ENCODE peak calls at places on chromosomes 16 and 17, in five cellular contexts. E is H54; F is activated CD8-positive, alpha-beta memory T cell treated with anti-CD3 and anti-CD28 coated beads, Interleukin-2, amount 50 U/mL, for 4 hours; R is cerebellum; V is activated T-helper 9 cell treated with anti-CD3 and anti-CD28 coated beads, Interleukin-2, amount 50 U/mL, for 16 hours. Y is an unnamed sample.

GRCh38 chr17:39236383-39236927 is 10.7 kb upstream of the STAC2 start:
- DNase-seq in R (no peak), E (no peak), F (no peak), V (no peak), Y (peak; percentile 34)

GRCh38 chr16:2206780-2207433 is 1.7 kb downstream of the MLST8 start:
- DNase-seq in F (no peak), R (peak; percentile 26), E (no peak), V (no peak), Y (no peak)

GRCh38 chr16:18932243-18932997 is 6.2 kb upstream of the SMG1 start:
- DNase-seq in E (peak; percentile 39), V (no peak), R (peak; percentile 84), F (no peak), Y (no peak)

GRCh38 chr16:19008245-19008644 is 24.5 kb downstream of the TMC7 start:
- DNase-seq in F (no peak), R (peak; percentile 54), V (no peak), E (no peak), Y (peak; percentile 88)

GRCh38 chr16:20933589-20933988 is 33.0 kb downstream of the LYRM1 start:
- DNase-seq in V (no peak), F (no peak), E (no peak), R (no peak), Y (no peak)

GRCh38 chr17:49290690-49291326 is 60.2 kb upstream of the PHOSPHO1 start:
- DNase-seq in R (peak; percentile 10), E (peak; percentile 30), F (no peak), V (no peak), Y (no peak)

GRCh38 chr17:16407911-16408588 is 7.3 kb upstream of the TRPV2 start:
- DNase-seq in V (no peak), R (peak; percentile 64), E (no peak), F (no peak), Y (no peak)

GRCh38 chr16:53913082-53913870 is 209.3 kb downstream of the FTO start:
- DNase-seq in E (no peak), R (no peak), V (no peak), F (no peak), Y (no peak)

GRCh38 chr17:47120521-47121095 is 68.5 kb downstream of the CDC27 start:
- DNase-seq in F (no peak), V (no peak), R (no peak), E (peak; percentile 29), Y (no peak)

Y was measured in ELF-1.